ENCODE peak calls at places on chromosome 19, in ten cellular contexts. K, J, Q, E, L, G, W, H, R and B are unnamed samples. For H3K27me3, the result is how much of the 10 kb centered on the place peaks cover.

GRCh38 chr19:45262570-45262969 is 11.5 kb downstream of the MARK4 start:
- DNase-seq in K (no peak), R (no peak), G (no peak), J (no peak), E (no peak), Q (no peak), L (no peak), W (no peak), H (no peak), B (no peak)

GRCh38 chr19:2846180-2846935 is 5.1 kb downstream of the ZNF555 start:
- DNase-seq in J (no peak), H (no peak), R (no peak), W (no peak), K (no peak), E (no peak), L (no peak), G (no peak), Q (no peak), B (no peak)

GRCh38 chr19:34712606-34713261 is 21.3 kb upstream of the ZNF181 start:
- DNase-seq in L (no peak), K (peak), J (no peak), R (peak), G (peak), W (peak), Q (peak), E (peak), H (peak), B (peak)

GRCh38 chr19:5927439-5927821 is 13.4 kb downstream of the CAPS start:
- DNase-seq in L (no peak), G (no peak), R (no peak), E (no peak), K (no peak), H (no peak), W (no peak), Q (no peak), J (no peak), B (no peak)

GRCh38 chr19:3632739-3633558 is 6.4 kb upstream of the CACTIN start:
- DNase-seq in W (no peak), H (no peak), G (no peak), K (no peak), E (no peak), R (no peak), J (no peak), L (no peak), Q (peak), B (no peak)

GRCh38 chr19:6686628-6686975 is 16.6 kb upstream of the TNFSF14 start:
- DNase-seq in J (no peak), K (no peak), E (no peak), H (no peak), G (no peak), L (no peak), Q (no peak), R (no peak), W (no peak), B (no peak)

GRCh38 chr19:16193466-16193865 is 4.2 kb upstream of the AP1M1 start:
- DNase-seq in G (no peak), J (no peak), E (no peak), L (no peak), W (no peak), K (no peak), Q (no peak), H (no peak), R (no peak), B (no peak)

GRCh38 chr19:7830272-7830771 is 304 bp downstream of the EVI5L start:
- DNase-seq in W (peak), L (peak), G (no peak), K (no peak), H (no peak), J (no peak), Q (no peak), R (no peak), E (no peak), B (no peak)

GRCh38 chr19:47381121-47381520 is 32.0 kb downstream of the DHX34 start:
- DNase-seq in E (no peak), Q (no peak), H (no peak), G (no peak), J (no peak), W (no peak), K (no peak), R (no peak), L (no peak), B (no peak)

GRCh38 chr19:17806945-17807344 is 12.0 kb downstream of the B3GNT3 start:
- DNase-seq in W (no peak), G (peak), R (no peak), K (no peak), Q (no peak), L (no peak), E (no peak), J (no peak), H (no peak), B (no peak)

GRCh38 chr19:15320118-15320517 is 12.2 kb downstream of the BRD4 start:
- DNase-seq in H (peak), G (no peak), K (no peak), W (no peak), Q (no peak), J (no peak), L (no peak), E (no peak), R (no peak), B (no peak)

GRCh38 chr19:36420961-36421748 is 2.7 kb upstream of the ZFP82 start:
- DNase-seq in J (no peak), R (no peak), H (no peak), E (peak), G (no peak), L (peak), Q (peak), K (no peak), W (no peak), B (peak)

GRCh38 chr19:2260341-2260751 is 4.1 kb upstream of the JSRP1 start:
- DNase-seq in G (no peak), W (peak), R (no peak), J (no peak), K (no peak), Q (no peak), L (no peak), H (no peak), E (no peak), B (no peak)

GRCh38 chr19:10279737-10280442 is 6.9 kb upstream of the ICAM4 start:
- DNase-seq in K (no peak), W (no peak), Q (no peak), J (no peak), G (no peak), L (no peak), E (no peak), H (no peak), R (no peak), B (no peak)

GRCh38 chr19:40650749-40651305 is 39.6 kb downstream of the NUMBL start:
- DNase-seq in K (no peak), R (no peak), L (no peak), G (no peak), E (no peak), Q (no peak), W (no peak), H (peak), J (peak), B (no peak)

GRCh38 chr19:29546583-29547190 is 20.9 kb downstream of the VSTM2B start:
- DNase-seq in J (no peak), G (no peak), H (no peak), K (no peak), W (no peak), Q (no peak), E (no peak), R (peak), L (no peak), B (no peak)

GRCh38 chr19:16368385-16369305 is 44.0 kb downstream of the KLF2 start:
- DNase-seq in L (no peak), H (no peak), R (no peak), E (no peak), J (no peak), W (no peak), K (peak), G (peak), Q (no peak), B (no peak)

GRCh38 chr19:52691737-52692136 is 43.1 kb downstream of the ZNF611 start:
- DNase-seq in E (no peak), H (no peak), W (no peak), Q (no peak), J (no peak), R (no peak), L (no peak), K (no peak), G (no peak), B (peak)

GRCh38 chr19:38229585-38230073 is 5.6 kb upstream of the DPF1 start:
- DNase-seq in L (peak), K (peak), Q (peak), J (no peak), W (peak), R (peak), H (peak), E (peak), G (peak), B (peak)

GRCh38 chr19:51664997-51665396 is 18.4 kb upstream of the SIGLEC14 start:
- DNase-seq in L (no peak), K (no peak), G (no peak), E (no peak), W (no peak), Q (peak), H (no peak), R (no peak), J (no peak), B (no peak)

GRCh38 chr19:750640-751423 is at the start of gene MISP:
- DNase-seq in W (peak), Q (no peak), J (no peak), H (no peak), E (no peak), R (peak), G (no peak), K (no peak), L (no peak), B (no peak)

GRCh38 chr19:29265436-29265835 is 52.5 kb upstream of the UQCRFS1 start:
- DNase-seq in L (no peak), J (no peak), W (no peak), Q (no peak), K (no peak), H (no peak), G (no peak), R (no peak), E (no peak), B (no peak)

GRCh38 chr19:46369817-46370216 is 22.9 kb downstream of the PPP5C start:
- DNase-seq in J (no peak), R (no peak), E (no peak), L (no peak), K (no peak), Q (no peak), W (no peak), H (no peak), G (no peak), B (no peak)

GRCh38 chr19:1871140-1871597 is 7.8 kb upstream of the KLF16 start:
- DNase-seq in R (no peak), W (no peak), E (no peak), G (no peak), K (no peak), L (no peak), H (no peak), J (no peak), Q (no peak), B (no peak)

GRCh38 chr19:41548954-41549688 is 26.8 kb upstream of the CEACAM21 start:
- DNase-seq in R (no peak), H (no peak), K (peak), W (peak), J (no peak), G (peak), L (no peak), Q (no peak), E (peak), B (no peak)

GRCh38 chr19:10283786-10284540 is 2.8 kb upstream of the ICAM4 start:
- DNase-seq in J (no peak), R (no peak), E (no peak), W (no peak), H (no peak), L (no peak), Q (no peak), K (no peak), G (no peak), B (no peak)

GRCh38 chr19:50025794-50026549 is at the start of gene ZNF473:
- DNase-seq in K (peak), H (peak), G (peak), L (peak), R (peak), W (peak), J (peak), E (peak), Q (peak), B (peak)

GRCh38 chr19:4393947-4394590 is 6.3 kb downstream of the SH3GL1 start:
- DNase-seq in E (peak), R (no peak), G (no peak), L (no peak), W (no peak), Q (no peak), J (no peak), K (no peak), H (no peak), B (no peak)

GRCh38 chr19:51595776-51596175 is 24.7 kb downstream of the ZNF175 start:
- DNase-seq in Q (no peak), W (no peak), L (no peak), E (no peak), G (no peak), K (no peak), J (no peak), H (no peak), R (no peak), B (no peak)

GRCh38 chr19:3544742-3545668 is 6.0 kb downstream of the TEKTIP1 start:
- DNase-seq in H (no peak), W (peak), G (peak), L (peak), R (peak), Q (peak), K (peak), J (no peak), E (peak), B (peak)

GRCh38 chr19:4208385-4209094 is 20.8 kb upstream of the EBI3 start:
- DNase-seq in E (peak), R (peak), L (no peak), G (no peak), W (peak), K (no peak), H (no peak), J (no peak), Q (no peak), B (peak)

GRCh38 chr19:1445932-1446712 is 3.8 kb upstream of the APC2 start:
- DNase-seq in J (no peak), L (no peak), Q (no peak), R (peak), W (no peak), H (no peak), K (no peak), E (peak), G (no peak), B (peak)

GRCh38 chr19:4713384-4713951 is 10.2 kb downstream of the DPP9 start:
- DNase-seq in H (peak), G (no peak), E (no peak), Q (no peak), R (no peak), J (peak), W (peak), K (no peak), L (peak), B (no peak)

GRCh38 chr19:30704716-30705115 is 332.5 kb downstream of the ZNF536 start:
- DNase-seq in Q (no peak), E (no peak), W (no peak), G (no peak), J (no peak), R (no peak), H (no peak), L (no peak), K (no peak), B (no peak)
- H3K27me3 ChIP-seq in Q (under half), E (under half), W (under half), G (under half), J (under half), R (under half), H (under half), L (under half), K (under half), B (under half)

DNA sequence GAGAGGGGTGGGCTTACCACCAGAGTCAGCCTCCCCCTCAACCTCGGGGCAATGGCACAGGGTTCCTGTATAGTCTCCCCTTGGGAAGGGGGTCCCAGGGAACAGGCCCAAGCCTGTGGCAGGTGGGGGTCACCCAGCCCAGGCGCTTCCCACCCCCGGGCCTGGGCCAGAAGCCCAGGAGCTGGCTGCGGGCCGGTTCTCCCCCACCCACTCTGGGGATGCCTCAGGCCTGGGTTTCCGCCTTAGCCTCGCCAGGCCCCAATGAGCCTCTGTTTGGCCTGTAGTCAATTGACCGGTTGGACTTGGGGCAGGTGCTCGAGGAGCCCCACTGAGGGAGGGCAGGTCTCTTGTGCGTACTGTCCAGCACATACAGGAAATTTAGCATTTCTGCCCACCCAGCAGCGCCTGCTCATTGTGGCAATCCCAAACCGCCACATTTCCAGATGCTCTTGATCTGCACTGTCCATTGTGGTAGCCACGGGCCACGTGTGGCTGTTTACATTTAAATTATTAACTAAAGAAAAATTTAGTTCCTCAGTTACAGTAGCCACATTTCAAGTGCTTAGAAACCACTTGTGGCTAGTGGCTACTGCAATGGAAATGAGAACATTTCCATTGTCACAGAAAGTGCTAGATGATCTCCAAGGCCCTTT is 9.9 kb downstream of the LYL1 start:
- DNase-seq in R (no peak), L (no peak), G (no peak), H (no peak), E (no peak), K (no peak), Q (no peak), W (no peak), J (no peak), B (no peak)
- H3K27me3 ChIP-seq in R (under half), L (under half), G (under half), H (under half), E (half or more), K (under half), Q (under half), W (under half), J (under half), B (under half)

DNA sequence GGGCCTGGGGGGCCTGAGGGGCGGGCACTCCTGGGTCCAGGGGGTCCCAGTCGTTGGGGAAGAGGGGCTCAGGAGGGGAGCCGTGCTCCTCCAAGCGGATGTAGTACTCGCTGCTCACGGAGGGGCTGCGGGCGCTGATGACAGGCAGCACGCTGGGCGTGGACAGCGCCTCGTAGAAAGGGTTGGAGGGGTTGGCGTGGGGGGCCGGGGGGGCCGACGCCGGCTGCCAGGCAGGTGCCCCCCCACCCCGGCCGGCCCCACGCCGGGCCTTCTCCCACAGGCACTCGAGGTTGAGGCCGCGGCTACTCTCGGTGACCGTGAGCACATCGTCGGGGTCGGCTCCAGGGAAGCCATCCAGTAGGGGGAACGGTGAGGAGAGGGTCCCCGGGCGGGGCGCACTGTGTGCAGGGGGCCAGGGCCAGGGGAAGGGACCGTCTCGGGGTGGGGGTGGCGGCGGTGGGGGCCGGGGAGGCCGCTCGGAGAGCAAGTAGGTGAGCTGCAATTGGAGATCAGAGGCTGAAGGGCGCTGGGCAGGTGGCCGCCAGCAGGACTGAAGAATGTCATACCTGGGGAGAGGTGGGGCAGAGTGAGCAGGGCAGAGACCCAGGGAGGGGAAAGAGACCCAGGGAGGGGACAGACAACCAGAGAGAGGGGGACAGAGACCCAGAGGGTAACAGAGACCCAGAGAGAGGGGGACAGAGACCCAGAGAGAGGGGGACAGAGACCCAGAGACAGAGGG is 12.1 kb downstream of the LMTK3 start:
- DNase-seq in K (no peak), W (no peak), L (no peak), Q (no peak), G (no peak), E (no peak), J (no peak), R (no peak), H (no peak), B (no peak)
- H3K27me3 ChIP-seq in K (under half), W (under half), L (half or more), Q (under half), G (under half), E (under half), J (under half), R (under half), H (under half), B (under half)

DNA sequence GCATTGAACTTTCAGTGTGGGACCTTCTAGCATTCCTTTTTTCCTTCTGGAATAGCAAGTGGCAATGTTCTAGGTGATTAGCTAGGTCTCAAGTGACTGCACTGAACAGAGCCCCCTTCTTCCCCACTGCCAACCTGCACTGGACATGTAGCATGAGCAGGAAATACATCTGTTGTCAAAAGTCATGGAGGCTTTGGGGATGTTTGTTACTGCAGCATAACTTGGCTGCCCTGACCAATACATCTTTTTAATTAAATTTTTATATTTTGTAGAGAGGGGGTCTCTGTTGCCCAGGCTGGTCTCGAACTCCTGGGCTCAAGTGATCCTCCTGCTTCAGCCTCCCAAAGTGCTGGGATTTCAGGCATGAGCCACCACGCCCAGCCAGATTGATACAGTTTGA is 163.6 kb downstream of the CACNA1A start:
- DNase-seq in K (no peak), J (no peak), L (no peak), G (no peak), W (no peak), E (no peak), Q (no peak), R (no peak), H (no peak), B (no peak)
- H3K27me3 ChIP-seq in K (under half), J (under half), L (under half), G (under half), W (under half), E (under half), Q (under half), R (under half), H (under half), B (half or more)